ENCODE peak calls at places on chromosomes 1 and 21, in nine cellular contexts. W, Q, D, C, I, K, R, V and U are unnamed samples.

GRCh38 chr1:93061895-93062792 is 16.9 kb upstream of the MTF2 start:
- DNase-seq in W (peak), Q (peak), D (peak), C (no peak), I (peak), K (no peak), R (peak), V (no peak), U (peak)

GRCh38 chr1:12594966-12595838 is 22.8 kb downstream of the DHRS3 start:
- DNase-seq in W (peak), Q (peak), D (peak), C (peak), I (peak), K (no peak), R (peak), V (no peak), U (peak)

GRCh38 chr1:242623751-242624150 is 99.3 kb upstream of the PLD5 start:
- DNase-seq in W (no peak), Q (no peak), D (no peak), C (no peak), I (no peak), K (no peak), R (no peak), V (no peak), U (no peak)

GRCh38 chr1:24443241-24443656 is 27.6 kb downstream of the NIPAL3 start:
- DNase-seq in W (no peak), Q (no peak), D (no peak), C (no peak), I (peak), K (no peak), R (no peak), V (no peak), U (peak)

GRCh38 chr21:34526618-34527290 is 14.7 kb upstream of the KCNE1 start:
- DNase-seq in W (peak), Q (peak), D (peak), C (peak), I (peak), K (no peak), R (peak), V (peak), U (peak)

GRCh38 chr1:43705334-43705733 is 2.0 kb upstream of the ST3GAL3 start:
- DNase-seq in W (no peak), Q (no peak), D (no peak), C (no peak), I (no peak), K (no peak), R (no peak), V (no peak), U (no peak)

GRCh38 chr1:115544131-115544530 is 97.6 kb upstream of the VANGL1 start:
- DNase-seq in W (no peak), Q (no peak), D (peak), C (no peak), I (peak), K (no peak), R (peak), V (no peak), U (peak)

GRCh38 chr1:173478099-173478555 is 992 bp downstream of the PRDX6 start:
- DNase-seq in W (peak), Q (peak), D (peak), C (peak), I (peak), K (no peak), R (peak), V (peak), U (peak)

GRCh38 chr1:169156537-169156936 is 50.0 kb downstream of the ATP1B1 start:
- DNase-seq in W (no peak), Q (no peak), D (no peak), C (no peak), I (no peak), K (no peak), R (no peak), V (no peak), U (no peak)

GRCh38 chr1:79079770-79080169 is 73.2 kb upstream of the ADGRL4 start:
- DNase-seq in W (peak), Q (peak), D (peak), C (peak), I (peak), K (no peak), R (peak), V (no peak), U (peak)

GRCh38 chr21:35217504-35218060 is 168.5 kb upstream of the RUNX1 start:
- DNase-seq in W (peak), Q (peak), D (peak), C (no peak), I (peak), K (no peak), R (peak), V (no peak), U (peak)

GRCh38 chr1:89939059-89939570 is 55.8 kb upstream of the ZNF326 start:
- DNase-seq in W (no peak), Q (no peak), D (no peak), C (no peak), I (no peak), K (no peak), R (no peak), V (no peak), U (no peak)

GRCh38 chr21:42193131-42193671 is 25.7 kb upstream of the ABCG1 start:
- DNase-seq in W (peak), Q (no peak), D (peak), C (no peak), I (peak), K (no peak), R (no peak), V (no peak), U (no peak)

GRCh38 chr1:55894521-55894920 is 679.4 kb upstream of the USP24 start:
- DNase-seq in W (no peak), Q (peak), D (peak), C (no peak), I (peak), K (no peak), R (peak), V (no peak), U (peak)

GRCh38 chr21:25298512-25299491 is 308.5 kb downstream of the MRPL39 start:
- DNase-seq in W (no peak), Q (no peak), D (no peak), C (no peak), I (peak), K (peak), R (peak), V (no peak), U (peak)

GRCh38 chr1:208134491-208134890 is 109.7 kb downstream of the PLXNA2 start:
- DNase-seq in W (no peak), Q (no peak), D (no peak), C (no peak), I (no peak), K (no peak), R (no peak), V (no peak), U (no peak)

GRCh38 chr21:45532826-45533730 is 9.2 kb downstream of the SLC19A1 start:
- DNase-seq in W (no peak), Q (no peak), D (no peak), C (peak), I (no peak), K (no peak), R (no peak), V (no peak), U (no peak)

GRCh38 chr1:2279210-2279639 is 51.1 kb downstream of the SKI start:
- DNase-seq in W (no peak), Q (no peak), D (peak), C (peak), I (peak), K (no peak), R (peak), V (no peak), U (peak)

GRCh38 chr1:25037174-25038074 is 107.3 kb upstream of the RUNX3 start:
- DNase-seq in W (no peak), Q (peak), D (peak), C (peak), I (peak), K (no peak), R (peak), V (no peak), U (peak)

GRCh38 chr1:171422489-171422888 is 62.8 kb upstream of the PRRC2C start:
- DNase-seq in W (peak), Q (no peak), D (no peak), C (no peak), I (peak), K (no peak), R (peak), V (no peak), U (no peak)

GRCh38 chr1:46769028-46769740 is 29.7 kb upstream of the CYP4B1 start:
- DNase-seq in W (no peak), Q (no peak), D (no peak), C (no peak), I (no peak), K (no peak), R (no peak), V (no peak), U (no peak)

GRCh38 chr21:36059823-36060158 is 535 bp downstream of the SETD4 start:
- DNase-seq in W (no peak), Q (no peak), D (no peak), C (peak), I (no peak), K (no peak), R (no peak), V (peak), U (no peak)

GRCh38 chr21:45596704-45597318 is 46.7 kb upstream of the PCBP3 start:
- DNase-seq in W (peak), Q (peak), D (peak), C (peak), I (peak), K (no peak), R (peak), V (no peak), U (peak)

DNA sequence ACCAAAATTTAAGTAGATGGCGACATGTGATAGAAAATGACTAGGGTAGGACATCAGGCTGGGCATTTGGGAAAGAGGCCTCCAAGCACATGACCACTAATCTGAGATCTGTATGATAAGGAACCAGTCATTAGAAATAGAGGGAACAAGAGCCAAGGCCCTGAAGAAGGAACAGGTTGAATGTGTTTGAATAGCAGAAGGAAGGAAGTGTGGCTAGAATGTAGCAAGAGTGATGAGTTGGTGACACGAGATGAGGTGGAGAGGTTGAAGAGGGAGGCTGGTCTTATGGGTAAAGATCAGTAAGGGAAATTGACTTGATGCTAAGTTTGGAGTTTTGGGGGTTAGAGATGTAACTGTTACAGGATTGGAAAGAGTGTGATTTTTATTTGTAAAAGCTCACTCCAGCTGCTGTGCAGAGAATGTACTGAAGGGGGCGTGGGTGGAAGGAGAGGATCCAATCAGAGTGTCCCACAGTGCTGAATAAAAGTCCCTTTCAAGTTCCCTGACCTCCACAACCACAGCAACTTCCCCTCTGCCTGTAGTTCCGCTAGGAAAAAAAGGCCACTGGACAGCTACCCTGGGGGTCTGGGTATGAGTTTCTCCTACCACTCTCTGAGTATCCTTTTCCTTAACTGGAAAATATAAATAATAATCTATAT is 295.0 kb downstream of the OMA1 start:
- DNase-seq in W (no peak), Q (no peak), D (peak), C (no peak), I (no peak), K (no peak), R (peak), V (no peak), U (peak)
- TF ChIP-seq CTCF in W (no peak), Q (no peak), D (peak), C (no peak), I (no peak), K (peak), R (peak), V (no peak), U (peak)

DNA sequence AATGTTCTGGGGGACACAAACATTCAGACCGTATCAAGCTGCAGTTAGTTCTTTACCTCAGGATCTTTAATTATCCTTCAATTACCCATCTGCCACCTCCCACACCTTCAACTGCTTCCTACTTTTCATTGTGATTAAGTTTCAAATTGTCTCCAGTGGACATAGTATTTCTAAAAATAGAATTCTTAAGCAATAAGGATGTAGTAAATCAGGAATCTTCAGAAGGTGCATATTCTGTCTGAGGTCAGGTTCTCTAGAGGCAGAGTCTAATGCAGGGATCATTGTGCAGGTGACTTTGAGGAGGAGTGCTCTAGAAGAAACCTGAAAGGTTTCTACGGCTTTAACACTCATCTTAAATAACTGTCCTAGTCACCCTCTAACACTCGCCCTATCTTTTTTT is 102.6 kb upstream of the PPP2R5A start:
- DNase-seq in W (no peak), Q (no peak), D (no peak), C (no peak), I (no peak), K (no peak), R (no peak), V (no peak), U (no peak)
- H3K4me3 ChIP-seq in W (no peak), Q (no peak), D (no peak), C (no peak), I (no peak), K (no peak), R (no peak), V (no peak), U (no peak)

DNA sequence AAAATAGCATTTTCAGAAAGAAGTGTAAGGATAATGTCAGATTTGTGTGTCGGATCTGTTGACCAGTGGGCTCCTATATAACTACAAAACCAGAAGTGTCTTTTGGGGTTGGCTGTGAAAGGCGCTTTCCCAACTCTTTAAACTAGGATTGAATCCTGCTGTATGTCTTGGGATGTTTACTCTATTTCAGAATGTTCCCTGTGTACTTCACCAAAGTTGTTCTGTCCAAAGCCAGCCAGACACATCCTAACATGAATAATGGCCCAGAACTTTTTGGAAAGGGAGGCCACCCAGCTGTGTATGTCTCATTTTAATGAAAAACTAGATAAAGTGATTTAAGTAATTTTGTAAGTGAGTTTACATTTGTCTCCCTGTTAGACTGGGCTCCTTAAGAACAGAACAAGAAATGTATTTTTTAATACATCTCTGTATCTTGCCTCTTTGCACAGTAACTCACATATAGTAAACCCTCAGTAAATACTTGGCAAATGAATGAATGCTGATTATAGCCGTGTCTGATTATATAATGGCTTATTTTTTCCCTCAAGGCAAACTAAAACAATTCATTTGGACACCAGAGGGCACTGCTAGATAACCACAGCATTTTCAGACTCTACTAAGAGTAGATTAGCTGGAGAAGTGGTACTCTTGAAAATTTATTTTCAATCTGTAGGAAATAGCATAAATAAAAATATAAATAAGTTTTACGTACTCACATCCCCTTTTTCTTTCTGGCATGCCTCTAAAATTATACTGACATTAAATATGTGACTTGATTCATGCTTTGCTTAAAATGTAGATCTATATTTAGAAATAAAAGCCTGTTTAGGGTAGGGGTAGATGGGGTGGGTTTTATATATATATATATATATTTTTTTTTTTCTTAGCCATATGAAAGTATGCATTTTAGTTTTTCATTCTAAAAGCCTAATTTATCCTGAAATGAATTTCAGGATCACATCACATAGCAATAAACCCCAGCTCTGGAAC is 23.8 kb downstream of the TSEN15 start:
- DNase-seq in W (peak), Q (peak), D (peak), C (no peak), I (peak), K (no peak), R (peak), V (no peak), U (peak)
- TF ChIP-seq CTCF in W (peak), Q (peak), D (peak), C (peak), I (peak), K (peak), R (peak), V (peak), U (peak)

GRCh38 chr1:230142608-230143209 is 75.7 kb downstream of the GALNT2 start:
- DNase-seq in W (no peak), Q (no peak), D (no peak), C (no peak), I (peak), K (no peak), R (no peak), V (no peak), U (no peak)

GRCh38 chr1:230143534-230143933 is 76.5 kb downstream of the GALNT2 start:
- DNase-seq in W (no peak), Q (no peak), D (no peak), C (no peak), I (no peak), K (no peak), R (no peak), V (no peak), U (no peak)

GRCh38 chr1:230140221-230141001 is 73.4 kb downstream of the GALNT2 start:
- DNase-seq in W (no peak), Q (no peak), D (peak), C (peak), I (peak), K (no peak), R (peak), V (no peak), U (peak)

GRCh38 chr1:230141002-230141648 is 74.1 kb downstream of the GALNT2 start:
- DNase-seq in W (no peak), Q (no peak), D (peak), C (no peak), I (peak), K (no peak), R (peak), V (no peak), U (peak)

DNA sequence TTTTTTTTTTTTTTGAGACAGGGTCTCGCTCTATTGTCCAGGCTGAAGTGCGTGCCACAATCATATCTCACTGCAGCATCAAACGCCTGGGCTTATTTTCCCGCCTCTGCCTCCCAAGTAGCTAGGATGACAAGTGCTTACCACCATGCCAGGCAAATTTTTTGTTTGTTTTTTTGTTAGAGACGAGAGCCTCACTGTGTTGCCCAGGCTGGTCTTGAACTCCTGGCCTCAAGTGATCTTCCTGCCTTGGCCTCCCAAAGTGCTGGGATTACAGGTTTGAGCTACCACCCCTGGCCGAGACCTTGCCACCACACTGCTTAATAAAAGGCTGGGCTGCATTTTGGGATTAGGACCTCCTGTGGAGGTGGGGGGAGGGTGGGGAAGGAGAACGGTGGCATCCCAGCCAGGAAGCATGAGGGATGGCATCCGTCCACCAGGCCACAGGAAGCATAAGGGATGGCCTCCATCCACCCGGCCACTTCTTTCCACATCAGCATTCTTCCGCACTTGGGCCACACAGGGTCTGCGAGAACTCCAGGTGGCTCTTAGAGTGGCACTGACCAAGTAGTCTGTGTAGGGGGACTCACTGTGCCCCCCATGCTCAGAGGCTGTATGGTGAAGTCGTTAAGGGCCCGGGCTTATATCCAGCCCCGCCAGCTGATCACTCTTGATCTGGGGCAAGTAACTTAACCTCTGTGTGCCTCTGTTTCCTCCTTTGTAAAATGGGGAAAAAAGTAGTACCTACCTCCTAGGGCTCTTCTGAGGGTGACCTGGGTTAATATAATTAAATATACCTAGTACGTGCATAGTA is 75.0 kb downstream of the GALNT2 start:
- DNase-seq in W (no peak), Q (no peak), D (no peak), C (no peak), I (no peak), K (no peak), R (no peak), V (no peak), U (no peak)
- H3K4me3 ChIP-seq in W (no peak), Q (no peak), D (no peak), C (no peak), I (no peak), K (no peak), R (no peak), V (no peak), U (no peak)

DNA sequence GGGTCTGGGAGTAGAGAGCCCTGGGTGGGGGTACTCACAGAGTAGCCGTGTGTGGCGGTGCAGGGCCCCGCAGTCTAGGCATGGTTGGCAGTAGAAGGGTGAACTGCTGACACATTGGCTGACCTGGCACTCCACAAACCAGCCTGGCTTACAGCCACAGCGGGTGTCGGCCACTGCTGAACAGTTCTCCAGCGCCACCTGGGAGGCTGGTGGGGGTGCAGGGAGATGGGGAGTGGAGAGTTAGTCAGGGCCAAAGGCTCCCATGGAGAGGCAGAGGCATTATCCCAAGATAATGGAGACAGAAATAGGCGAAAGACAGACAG is 1.5 kb downstream of the TNFRSF25 start:
- DNase-seq in W (no peak), Q (peak), D (no peak), C (peak), I (no peak), K (no peak), R (no peak), V (no peak), U (no peak)
- TF ChIP-seq CTCF in W (no peak), Q (no peak), D (no peak), C (peak), I (no peak), K (no peak), R (no peak), V (no peak), U (no peak)